ENCODE peak calls at places on chromosome 2, in eight cellular contexts. T, L, J, M, Q, W, D and B are unnamed samples.

GRCh38 chr2:218816561-218817011 is 15.0 kb downstream of the PRKAG3 start:
- DNase-seq in L (no peak), M (no peak), T (peak), J (no peak), Q (no peak), D (no peak), W (no peak), B (no peak)

GRCh38 chr2:233996436-233996835 is 54.1 kb upstream of the SPP2 start:
- DNase-seq in Q (no peak), W (no peak), L (no peak), J (no peak), T (no peak), D (peak), M (no peak), B (no peak)

GRCh38 chr2:831225-831536 is 119.5 kb upstream of the SNTG2 start:
- DNase-seq in D (no peak), W (no peak), J (no peak), Q (no peak), M (no peak), T (no peak), L (no peak), B (no peak)

GRCh38 chr2:195763866-195764265 is 106.8 kb downstream of the SLC39A10 start:
- DNase-seq in D (peak), Q (no peak), M (no peak), T (no peak), W (no peak), J (no peak), L (no peak), B (no peak)

GRCh38 chr2:26701596-26701995 is 9.1 kb downstream of the KCNK3 start:
- DNase-seq in T (no peak), W (no peak), J (no peak), L (no peak), Q (no peak), D (no peak), M (no peak), B (no peak)

GRCh38 chr2:121825003-121825950 is 69.8 kb downstream of the TSN start:
- DNase-seq in T (no peak), J (no peak), M (no peak), L (no peak), D (no peak), Q (no peak), W (no peak), B (no peak)

GRCh38 chr2:101124684-101125366 is 26.4 kb downstream of the TBC1D8 start:
- DNase-seq in J (no peak), T (no peak), Q (no peak), W (no peak), M (peak), L (peak), D (peak), B (no peak)

GRCh38 chr2:44342854-44343253 is 18.4 kb downstream of the PREPL start:
- DNase-seq in Q (peak), T (no peak), W (no peak), D (peak), L (no peak), J (no peak), M (no peak), B (no peak)

GRCh38 chr2:234496442-234496834 is 443 bp downstream of the ARL4C start:
- DNase-seq in J (peak), Q (peak), T (no peak), M (no peak), W (no peak), D (peak), L (no peak), B (no peak)

GRCh38 chr2:216535454-216535995 is 36.9 kb downstream of the RPL37A start:
- DNase-seq in D (peak), J (no peak), T (no peak), Q (no peak), W (no peak), L (peak), M (peak), B (peak)

GRCh38 chr2:88942793-88943192 is 251.3 kb downstream of the RPIA start:
- DNase-seq in J (no peak), T (no peak), D (no peak), Q (no peak), L (no peak), W (no peak), M (no peak), B (no peak)

GRCh38 chr2:208406474-208407451 is at the start of gene PTH2R:
- DNase-seq in J (peak), T (peak), W (no peak), D (peak), Q (no peak), M (no peak), L (no peak), B (no peak)

GRCh38 chr2:153105829-153106578 is 372.6 kb downstream of the RPRM start:
- DNase-seq in L (no peak), M (no peak), J (no peak), Q (no peak), W (no peak), D (no peak), T (no peak), B (no peak)

GRCh38 chr2:152468832-152469692 is 134.1 kb downstream of the FMNL2 start:
- DNase-seq in L (no peak), M (no peak), J (no peak), T (no peak), W (peak), Q (no peak), D (no peak), B (no peak)

GRCh38 chr2:79627237-79627636 is 114.4 kb downstream of the CTNNA2 start:
- DNase-seq in J (no peak), L (no peak), W (no peak), Q (no peak), T (no peak), D (no peak), M (no peak), B (no peak)

GRCh38 chr2:43634604-43635306 is 2.3 kb upstream of the PLEKHH2 start:
- DNase-seq in W (peak), D (peak), Q (no peak), L (no peak), T (no peak), M (no peak), J (no peak), B (peak)

GRCh38 chr2:235960716-235961640 is 207.2 kb downstream of the GBX2 start:
- DNase-seq in D (no peak), Q (no peak), T (no peak), M (no peak), W (no peak), L (no peak), J (no peak), B (no peak)

GRCh38 chr2:241818229-241818942 is 9.4 kb downstream of the NEU4 start:
- DNase-seq in L (peak), D (no peak), W (no peak), M (no peak), J (no peak), Q (no peak), T (no peak), B (no peak)

GRCh38 chr2:172995323-172996244 is 80.1 kb upstream of the MAP3K20 start:
- DNase-seq in M (peak), L (no peak), Q (no peak), D (peak), W (no peak), J (no peak), T (peak), B (no peak)

GRCh38 chr2:183024701-183025100 is 13.6 kb downstream of the NCKAP1 start:
- DNase-seq in T (no peak), J (no peak), W (no peak), Q (no peak), L (no peak), M (no peak), D (peak), B (no peak)

GRCh38 chr2:119873350-119874013 is 113.8 kb downstream of the PTPN4 start:
- DNase-seq in T (no peak), J (no peak), Q (no peak), W (no peak), L (no peak), M (no peak), D (no peak), B (no peak)

GRCh38 chr2:47379384-47379783 is 23.6 kb upstream of the MSH2 start:
- DNase-seq in L (no peak), D (no peak), M (no peak), J (no peak), T (no peak), W (no peak), Q (no peak), B (no peak)

GRCh38 chr2:71617266-71617665 is 163.9 kb downstream of the DYSF start:
- DNase-seq in J (peak), Q (no peak), M (peak), T (no peak), W (no peak), D (no peak), L (peak), B (no peak)

GRCh38 chr2:105777506-105778343 is 33.0 kb downstream of the NCK2 start:
- DNase-seq in W (no peak), T (no peak), Q (no peak), L (no peak), M (no peak), J (no peak), D (peak), B (no peak)

GRCh38 chr2:133976659-133977058 is 277.2 kb upstream of the MGAT5 start:
- DNase-seq in Q (no peak), W (no peak), J (no peak), D (no peak), M (no peak), T (no peak), L (no peak), B (no peak)